ENCODE peak calls at places on chromosomes 11 and 22, in six cellular contexts. A, Z, F, E, V and J are unnamed samples.

GRCh38 chr11:18527512-18527911 is 770 bp upstream of the TSG101 start:
- DNase-seq in A (no peak), Z (no peak), F (peak), E (no peak), V (peak), J (no peak)

GRCh38 chr11:34750692-34751405 is 130.0 kb downstream of the EHF start:
- DNase-seq in A (no peak), Z (no peak), F (no peak), E (no peak), V (peak), J (no peak)

GRCh38 chr11:19628018-19628417 is 84.6 kb upstream of the NAV2 start:
- DNase-seq in A (peak), Z (peak), F (peak), E (no peak), V (peak), J (no peak)

GRCh38 chr11:124402326-124402922 is 3.6 kb upstream of the OR8B3 start:
- DNase-seq in A (peak), Z (peak), F (peak), E (peak), V (peak), J (peak)

GRCh38 chr22:46969491-46969890 is 207.0 kb downstream of the TBC1D22A start:
- DNase-seq in A (no peak), Z (no peak), F (no peak), E (no peak), V (no peak), J (no peak)

GRCh38 chr11:121741316-121741715 is 288.5 kb upstream of the SORL1-AS1 start:
- DNase-seq in A (peak), Z (peak), F (peak), E (no peak), V (peak), J (no peak)

GRCh38 chr11:8068605-8069221 is 12.3 kb upstream of the TUB start:
- DNase-seq in A (peak), Z (peak), F (peak), E (no peak), V (peak), J (no peak)

GRCh38 chr11:128179049-128179448 is 408.3 kb downstream of the ETS1 start:
- DNase-seq in A (no peak), Z (no peak), F (no peak), E (no peak), V (no peak), J (no peak)

GRCh38 chr11:26621147-26621546 is 49.1 kb upstream of the MUC15 start:
- DNase-seq in A (no peak), Z (no peak), F (peak), E (no peak), V (peak), J (no peak)

GRCh38 chr11:14179126-14179820 is 179.7 kb downstream of the RRAS2 start:
- DNase-seq in A (no peak), Z (no peak), F (peak), E (no peak), V (peak), J (no peak)

GRCh38 chr11:127259118-127259517 is 258.5 kb upstream of the KIRREL3 start:
- DNase-seq in A (no peak), Z (no peak), F (no peak), E (no peak), V (no peak), J (no peak)

GRCh38 chr11:75813126-75813525 is 1.9 kb upstream of the UVRAG start:
- DNase-seq in A (no peak), Z (no peak), F (no peak), E (no peak), V (no peak), J (no peak)

GRCh38 chr22:50169774-50170341 is 673 bp upstream of the PANX2 start:
- DNase-seq in A (no peak), Z (no peak), F (no peak), E (peak), V (peak), J (no peak)

GRCh38 chr11:61035086-61035835 is 63.8 kb downstream of the CD6 start:
- DNase-seq in A (no peak), Z (no peak), F (no peak), E (no peak), V (no peak), J (no peak)

GRCh38 chr22:49632199-49633009 is 195.3 kb downstream of the BRD1 start:
- DNase-seq in A (peak), Z (peak), F (peak), E (peak), V (peak), J (peak)

GRCh38 chr11:7844986-7845385 is 48.2 kb upstream of the OR5P2 start:
- DNase-seq in A (no peak), Z (no peak), F (no peak), E (no peak), V (no peak), J (no peak)

GRCh38 chr11:90668502-90668901 is 445.7 kb upstream of the CHORDC1 start:
- DNase-seq in A (no peak), Z (no peak), F (no peak), E (no peak), V (no peak), J (no peak)

GRCh38 chr22:47850644-47851151 is 1088.2 kb downstream of the TBC1D22A start:
- DNase-seq in A (peak), Z (no peak), F (no peak), E (no peak), V (no peak), J (no peak)

GRCh38 chr11:112453601-112454577 is 193.2 kb upstream of the PLET1 start:
- DNase-seq in A (peak), Z (no peak), F (peak), E (peak), V (peak), J (no peak)

GRCh38 chr22:43241138-43241597 is 54.2 kb upstream of the TTLL12 start:
- DNase-seq in A (no peak), Z (no peak), F (no peak), E (no peak), V (no peak), J (no peak)

GRCh38 chr11:118918686-118919280 is 6.9 kb downstream of the BCL9L start:
- DNase-seq in A (peak), Z (no peak), F (peak), E (no peak), V (peak), J (peak)

GRCh38 chr22:30605449-30606110 is 1.4 kb upstream of the TCN2 start:
- DNase-seq in A (peak), Z (peak), F (peak), E (peak), V (peak), J (peak)

GRCh38 chr11:117972589-117973445 is 13.4 kb upstream of the IL10RA start:
- DNase-seq in A (no peak), Z (no peak), F (no peak), E (no peak), V (peak), J (no peak)

DNA sequence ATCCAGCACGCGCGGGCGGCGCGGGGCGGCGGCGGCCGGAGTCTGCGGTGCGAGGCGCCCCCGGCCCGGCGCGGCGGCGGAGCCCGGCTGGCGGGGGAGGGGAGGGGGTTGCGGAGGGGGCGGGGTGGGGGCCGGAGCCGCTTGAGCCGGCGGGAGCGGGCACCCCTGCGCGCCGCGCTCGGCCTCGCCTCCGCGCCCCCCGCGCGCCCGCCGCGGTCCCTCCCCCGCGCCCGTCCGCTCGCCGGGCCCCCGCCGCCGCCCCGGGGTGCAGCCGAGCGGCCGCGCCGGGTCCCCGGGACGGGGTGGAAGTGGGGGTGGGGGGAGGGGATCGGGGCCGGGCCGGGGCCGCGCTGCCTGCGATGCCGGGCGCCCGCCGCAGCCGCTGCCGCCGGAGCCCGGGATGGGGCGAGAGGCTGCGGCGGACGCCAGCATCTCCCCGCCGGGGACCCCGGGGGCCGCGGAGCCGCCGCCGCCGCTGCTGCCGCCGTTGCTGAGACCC is 284 bp downstream of the MGAT3 start:
- DNase-seq in A (no peak), Z (no peak), F (no peak), E (no peak), V (no peak), J (no peak)
- H3K4me3 ChIP-seq in A (peak), Z (peak), F (peak), E (peak), V (peak), J (peak)

GRCh38 chr11:108135845-108136599 is 14.7 kb downstream of the ACAT1 start:
- DNase-seq in A (no peak), Z (no peak), F (peak), E (no peak), V (peak), J (no peak)
- TF ChIP-seq CTCF in A (no peak), Z (no peak), F (no peak), E (no peak), V (peak), J (no peak)

GRCh38 chr11:15635501-15635900 is 520.8 kb downstream of the INSC start:
- DNase-seq in A (no peak), Z (no peak), F (no peak), E (no peak), V (no peak), J (no peak)

GRCh38 chr11:15636520-15637065 is 521.9 kb downstream of the INSC start:
- DNase-seq in A (no peak), Z (no peak), F (no peak), E (no peak), V (no peak), J (no peak)

GRCh38 chr11:15645201-15645600 is 530.5 kb downstream of the INSC start:
- DNase-seq in A (no peak), Z (no peak), F (no peak), E (no peak), V (no peak), J (no peak)

GRCh38 chr11:15638386-15638787 is 523.7 kb downstream of the INSC start:
- DNase-seq in A (no peak), Z (no peak), F (no peak), E (no peak), V (no peak), J (no peak)

GRCh38 chr11:15641191-15641810 is 526.6 kb downstream of the INSC start:
- DNase-seq in A (no peak), Z (no peak), F (no peak), E (no peak), V (no peak), J (no peak)
- H3K4me3 ChIP-seq in A (no peak), Z (no peak), F (peak), E (no peak), V (no peak), J (no peak)

GRCh38 chr11:62122076-62122475 is 1.7 kb upstream of the INCENP start:
- DNase-seq in A (no peak), Z (no peak), F (no peak), E (no peak), V (no peak), J (no peak)
- TF ChIP-seq CTCF in A (no peak), Z (no peak), F (peak), E (no peak), V (peak), J (no peak)

DNA sequence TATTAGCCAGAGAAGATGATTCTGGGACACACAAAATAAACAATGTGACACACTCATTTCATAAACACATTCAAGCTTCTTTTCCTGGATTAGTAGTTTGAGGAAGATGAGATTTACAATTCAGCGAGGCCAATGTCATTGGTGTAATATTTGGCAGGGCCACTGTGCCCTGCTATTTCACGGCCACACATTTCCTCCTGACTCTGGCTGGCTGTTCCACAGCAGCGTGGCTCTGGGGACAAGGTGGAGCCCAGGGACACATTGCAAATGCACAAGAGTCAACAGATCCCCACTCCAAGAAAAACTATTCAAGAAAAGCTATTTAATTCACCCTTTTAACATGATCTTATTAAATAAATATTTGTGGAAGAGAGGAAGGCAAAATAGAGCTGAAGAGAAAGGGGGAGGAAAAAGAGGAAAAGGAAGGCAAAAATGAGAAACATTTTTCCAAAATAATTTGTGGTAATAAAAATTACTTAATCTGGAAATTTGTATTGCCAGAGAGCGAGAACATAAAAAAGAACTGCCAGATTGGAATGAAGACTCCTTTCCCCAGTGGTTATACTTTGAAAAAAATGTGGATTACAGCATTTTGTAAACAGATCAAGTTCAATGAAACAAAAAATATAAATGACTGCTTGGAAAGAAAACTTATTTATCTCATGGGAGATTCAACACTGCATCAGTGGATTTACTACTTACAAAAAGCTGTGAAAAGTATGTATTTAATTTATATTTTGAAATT is 27.1 kb downstream of the NXPE2 start:
- DNase-seq in A (peak), Z (peak), F (no peak), E (no peak), V (no peak), J (no peak)
- H3K4me3 ChIP-seq in A (no peak), Z (no peak), F (no peak), E (no peak), V (no peak), J (no peak)

DNA sequence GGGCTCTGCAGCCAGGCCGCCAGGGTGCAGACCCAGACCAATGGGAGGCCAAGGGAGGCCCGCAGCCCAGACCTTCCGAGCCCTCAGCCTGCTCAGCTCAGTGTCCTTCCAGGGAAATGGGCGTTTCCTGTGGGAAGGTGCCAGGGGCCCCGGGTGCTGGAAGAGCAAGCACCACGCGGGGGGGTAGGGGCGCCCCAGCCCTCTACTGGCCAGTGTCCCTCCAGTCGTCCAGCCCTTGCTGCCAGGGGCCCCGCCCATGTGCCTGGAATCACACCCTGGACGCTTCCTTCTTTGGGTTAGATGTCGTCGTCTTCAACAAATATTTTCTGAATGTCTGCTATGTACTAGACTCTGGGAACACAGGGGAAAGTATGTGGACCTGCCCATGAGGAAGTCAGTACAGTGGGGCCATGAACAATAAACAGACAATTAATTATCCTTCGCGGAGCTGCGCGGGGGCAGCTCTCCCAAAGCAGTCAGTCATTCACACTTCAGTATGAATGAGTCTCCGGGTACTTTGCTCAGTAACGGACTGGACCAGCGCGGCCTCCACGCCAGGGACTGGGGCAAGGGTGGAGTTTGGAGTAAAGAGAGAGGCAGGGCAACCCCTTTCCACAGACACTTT is 60.2 kb downstream of the CDKN1C start:
- DNase-seq in A (peak), Z (peak), F (peak), E (peak), V (peak), J (peak)
- TF ChIP-seq CTCF in A (no peak), Z (peak), F (no peak), E (no peak), V (no peak), J (no peak)

GRCh38 chr22:44667829-44668189 is 34.2 kb upstream of the PRR5 start:
- DNase-seq in A (no peak), Z (no peak), F (no peak), E (no peak), V (no peak), J (peak)
- H3K4me3 ChIP-seq in A (peak), Z (peak), F (peak), E (peak), V (peak), J (peak)

GRCh38 chr11:86360775-86361395 is 13.8 kb upstream of the CCDC81 start:
- DNase-seq in A (no peak), Z (no peak), F (peak), E (no peak), V (peak), J (no peak)

GRCh38 chr11:86358720-86359119 is 16.0 kb upstream of the CCDC81 start:
- DNase-seq in A (no peak), Z (no peak), F (no peak), E (no peak), V (no peak), J (no peak)

GRCh38 chr11:86355256-86355655 is 19.4 kb upstream of the CCDC81 start:
- DNase-seq in A (no peak), Z (no peak), F (no peak), E (no peak), V (no peak), J (no peak)
- TF ChIP-seq CTCF in A (no peak), Z (no peak), F (no peak), E (no peak), V (no peak), J (no peak)

GRCh38 chr11:36596880-36597279 is 1.2 kb downstream of the RAG2 start:
- DNase-seq in A (no peak), Z (no peak), F (no peak), E (no peak), V (no peak), J (no peak)

GRCh38 chr11:36598051-36598450 is at the start of gene RAG2:
- DNase-seq in A (no peak), Z (no peak), F (no peak), E (no peak), V (no peak), J (no peak)

GRCh38 chr11:36600155-36600554 is 2.1 kb upstream of the RAG2 start:
- DNase-seq in A (no peak), Z (no peak), F (no peak), E (no peak), V (no peak), J (no peak)

GRCh38 chr11:36591433-36591832 is 2.9 kb upstream of the IFTAP start:
- DNase-seq in A (no peak), Z (no peak), F (no peak), E (no peak), V (no peak), J (no peak)

DNA sequence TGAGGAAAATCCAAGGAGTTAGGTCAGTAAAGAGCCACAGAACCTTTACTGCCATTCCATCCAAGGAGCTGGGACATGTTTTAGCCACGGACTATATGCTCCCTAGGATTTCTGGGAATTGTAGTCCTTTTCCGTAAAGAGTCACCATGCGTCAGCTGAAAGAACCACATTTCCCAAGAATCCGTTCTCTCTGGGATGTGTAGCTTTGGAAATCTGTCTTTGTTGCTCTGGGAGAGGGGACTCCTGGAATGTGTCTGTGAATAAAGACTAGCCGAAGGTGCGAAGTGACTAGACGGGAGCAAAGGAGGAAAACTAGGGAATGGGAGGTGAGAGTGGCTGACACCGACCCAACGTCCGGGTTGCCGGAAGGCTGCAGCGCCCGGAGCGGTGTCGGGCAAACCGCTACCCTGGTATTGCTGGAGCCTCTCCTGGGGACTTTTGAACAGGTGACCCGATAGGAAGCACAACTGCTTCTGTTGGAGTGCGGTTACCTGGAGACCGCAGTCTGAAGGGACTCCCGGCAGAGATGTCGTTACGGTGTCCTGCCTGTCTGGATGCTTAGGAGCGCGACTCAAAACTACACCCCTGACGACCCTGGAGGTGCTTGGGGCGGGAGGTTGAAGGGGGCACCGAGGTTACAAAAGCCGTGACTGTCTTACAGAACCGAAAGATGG is at the start of gene IFTAP:
- DNase-seq in A (peak), Z (no peak), F (peak), E (peak), V (peak), J (peak)
- H3K4me3 ChIP-seq in A (peak), Z (peak), F (peak), E (peak), V (peak), J (peak)